ENCODE peak calls at places on chromosomes 13 and 19, in six cellular contexts. One of them, this sample, is unnamed.

GRCh38 chr13:39273953-39274352 is 235.7 kb downstream of the NHLRC3 start:
- DNase-seq in lower leg skin: no peak
- DNase-seq in AG04450: no peak
- DNase-seq in tibial nerve: no peak
- DNase-seq in adrenal gland: no peak
- DNase-seq in cardiac muscle cell: peak; percentile 26
- DNase-seq in this sample: no peak

GRCh38 chr19:55439052-55439451 is 4.0 kb downstream of the SHISA7 start:
- DNase-seq in tibial nerve: no peak
- DNase-seq in lower leg skin: no peak
- DNase-seq in AG04450: no peak
- DNase-seq in cardiac muscle cell: no peak
- DNase-seq in adrenal gland: no peak
- DNase-seq in this sample: no peak

GRCh38 chr19:55069137-55069858 is 6.3 kb upstream of the RDH13 start:
- DNase-seq in cardiac muscle cell: peak; percentile 28
- DNase-seq in AG04450: no peak
- DNase-seq in tibial nerve: no peak
- DNase-seq in lower leg skin: no peak
- DNase-seq in adrenal gland: no peak
- DNase-seq in this sample: peak; percentile 46

GRCh38 chr19:10353793-10354391 is 14.5 kb upstream of the ICAM3 start:
- DNase-seq in cardiac muscle cell: peak; percentile 25
- DNase-seq in lower leg skin: no peak
- DNase-seq in tibial nerve: peak; percentile 76
- DNase-seq in AG04450: no peak
- DNase-seq in adrenal gland: peak; percentile 95
- DNase-seq in this sample: no peak

GRCh38 chr13:74134777-74135305 is 637 bp upstream of the KLF12 start:
- DNase-seq in AG04450: no peak
- DNase-seq in cardiac muscle cell: no peak
- DNase-seq in tibial nerve: peak; percentile 16
- DNase-seq in lower leg skin: peak; percentile 86
- DNase-seq in adrenal gland: no peak
- DNase-seq in this sample: no peak

GRCh38 chr13:48585456-48585840 is 52.6 kb upstream of the RCBTB2 start:
- DNase-seq in AG04450: no peak
- DNase-seq in tibial nerve: no peak
- DNase-seq in adrenal gland: no peak
- DNase-seq in cardiac muscle cell: peak; percentile 88
- DNase-seq in lower leg skin: no peak
- DNase-seq in this sample: no peak

GRCh38 chr19:1259206-1259872 is 9.8 kb upstream of the CIRBP start:
- DNase-seq in lower leg skin: peak; percentile 96
- DNase-seq in cardiac muscle cell: peak; percentile 68
- DNase-seq in tibial nerve: peak; percentile 43
- DNase-seq in AG04450: no peak
- DNase-seq in adrenal gland: peak; percentile 87
- DNase-seq in this sample: peak; percentile 80

GRCh38 chr13:71209217-71209616 is 657.8 kb downstream of the DACH1 start:
- DNase-seq in cardiac muscle cell: no peak
- DNase-seq in AG04450: no peak
- DNase-seq in adrenal gland: no peak
- DNase-seq in tibial nerve: no peak
- DNase-seq in lower leg skin: no peak
- DNase-seq in this sample: no peak

GRCh38 chr19:31625056-31625455 is 275.8 kb upstream of the TSHZ3 start:
- DNase-seq in adrenal gland: no peak
- DNase-seq in tibial nerve: no peak
- DNase-seq in AG04450: no peak
- DNase-seq in lower leg skin: peak; percentile 52
- DNase-seq in cardiac muscle cell: no peak
- DNase-seq in this sample: no peak

GRCh38 chr13:57862879-57863278 is 231.3 kb downstream of the PCDH17 start:
- DNase-seq in adrenal gland: no peak
- DNase-seq in AG04450: no peak
- DNase-seq in lower leg skin: no peak
- DNase-seq in tibial nerve: no peak
- DNase-seq in cardiac muscle cell: no peak
- DNase-seq in this sample: no peak

GRCh38 chr19:48870048-48870447 is 1.6 kb upstream of the PLEKHA4 start:
- DNase-seq in AG04450: no peak
- DNase-seq in lower leg skin: no peak
- DNase-seq in adrenal gland: no peak
- DNase-seq in cardiac muscle cell: no peak
- DNase-seq in tibial nerve: no peak
- DNase-seq in this sample: no peak

GRCh38 chr13:52784591-52785340 is 45.1 kb upstream of the CNMD start:
- DNase-seq in lower leg skin: no peak
- DNase-seq in tibial nerve: no peak
- DNase-seq in AG04450: no peak
- DNase-seq in cardiac muscle cell: no peak
- DNase-seq in adrenal gland: no peak
- DNase-seq in this sample: no peak

GRCh38 chr19:2478756-2479555 is 3.0 kb downstream of the GADD45B start:
- DNase-seq in tibial nerve: peak; percentile 53
- DNase-seq in cardiac muscle cell: peak; percentile 89
- DNase-seq in AG04450: no peak
- DNase-seq in lower leg skin: peak; percentile 97
- DNase-seq in adrenal gland: peak; percentile 83
- DNase-seq in this sample: peak; percentile 88

GRCh38 chr13:113935523-113935922 is 38.4 kb downstream of the C13orf46 start:
- DNase-seq in adrenal gland: no peak
- DNase-seq in tibial nerve: no peak
- DNase-seq in lower leg skin: peak; percentile 66
- DNase-seq in AG04450: no peak
- DNase-seq in cardiac muscle cell: no peak
- DNase-seq in this sample: peak; percentile 5

GRCh38 chr13:21470785-21471184 is 11.7 kb upstream of the ZDHHC20 start:
- DNase-seq in adrenal gland: no peak
- DNase-seq in tibial nerve: no peak
- DNase-seq in AG04450: no peak
- DNase-seq in cardiac muscle cell: no peak
- DNase-seq in lower leg skin: no peak
- DNase-seq in this sample: no peak

GRCh38 chr13:98452851-98453250 is 124.1 kb downstream of the STK24 start:
- DNase-seq in adrenal gland: no peak
- DNase-seq in lower leg skin: no peak
- DNase-seq in AG04450: no peak
- DNase-seq in tibial nerve: no peak
- DNase-seq in cardiac muscle cell: no peak
- DNase-seq in this sample: no peak

GRCh38 chr13:47092202-47092601 is 195.3 kb upstream of the HTR2A start:
- DNase-seq in AG04450: no peak
- DNase-seq in tibial nerve: no peak
- DNase-seq in adrenal gland: no peak
- DNase-seq in cardiac muscle cell: no peak
- DNase-seq in lower leg skin: no peak
- DNase-seq in this sample: no peak

GRCh38 chr13:41199061-41199460 is 4.7 kb upstream of the KBTBD7 start:
- DNase-seq in lower leg skin: no peak
- DNase-seq in adrenal gland: no peak
- DNase-seq in tibial nerve: no peak
- DNase-seq in cardiac muscle cell: no peak
- DNase-seq in AG04450: no peak
- DNase-seq in this sample: no peak

GRCh38 chr19:17677002-17677401 is 11.2 kb downstream of the UNC13A start:
- DNase-seq in AG04450: no peak
- DNase-seq in tibial nerve: no peak
- DNase-seq in adrenal gland: no peak
- DNase-seq in cardiac muscle cell: no peak
- DNase-seq in lower leg skin: no peak
- DNase-seq in this sample: no peak
- TF ChIP-seq CTCF in AG04450: peak; percentile 3
- TF ChIP-seq CTCF in tibial nerve: no peak
- TF ChIP-seq CTCF in adrenal gland: no peak
- TF ChIP-seq CTCF in cardiac muscle cell: peak; percentile 9
- TF ChIP-seq CTCF in lower leg skin: no peak
- TF ChIP-seq CTCF in this sample: no peak

DNA sequence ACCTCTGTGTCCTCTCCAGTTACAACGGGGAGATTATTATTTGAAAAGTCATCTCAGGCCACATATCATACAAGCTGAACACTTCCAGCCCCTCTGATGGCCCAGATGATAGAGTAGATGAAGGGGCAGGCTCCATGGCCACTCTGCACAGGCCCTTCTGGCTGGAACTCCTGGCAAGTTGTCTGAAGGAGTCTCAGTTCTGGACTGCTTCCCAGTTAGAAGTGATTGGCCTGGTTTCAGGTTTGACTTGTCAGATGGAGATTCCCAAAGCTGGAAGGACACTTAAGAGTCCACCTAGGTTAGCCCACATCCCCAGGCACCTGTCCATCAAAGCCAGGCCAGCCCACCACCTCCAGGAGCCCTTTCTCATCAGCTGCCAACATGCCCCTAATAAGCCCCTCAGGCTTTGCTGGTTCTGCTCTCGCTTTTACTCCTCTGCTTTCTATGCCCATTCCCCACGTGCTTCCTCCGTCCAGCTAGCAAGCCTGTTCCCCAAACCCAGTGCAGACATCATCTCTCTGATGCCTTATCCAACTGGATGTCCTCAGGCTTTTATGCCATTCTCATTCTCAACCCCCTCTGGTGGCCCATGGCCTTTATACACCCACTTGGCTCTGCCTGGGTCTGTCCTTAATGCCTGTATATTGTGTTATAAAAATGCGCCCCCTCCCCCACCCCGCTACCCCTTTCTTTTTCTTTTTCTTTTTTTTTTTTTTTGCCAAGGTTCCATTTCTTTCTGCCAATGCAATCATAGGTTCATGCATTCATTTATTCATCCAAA is 56.5 kb downstream of the HSPH1 start:
- DNase-seq in cardiac muscle cell: peak; percentile 54
- DNase-seq in adrenal gland: peak; percentile 60
- DNase-seq in lower leg skin: peak; percentile 71
- DNase-seq in AG04450: no peak
- DNase-seq in tibial nerve: no peak
- DNase-seq in this sample: no peak
- TF ChIP-seq CTCF in cardiac muscle cell: no peak
- TF ChIP-seq CTCF in adrenal gland: no peak
- TF ChIP-seq CTCF in lower leg skin: no peak
- TF ChIP-seq CTCF in AG04450: no peak
- TF ChIP-seq CTCF in tibial nerve: no peak
- TF ChIP-seq CTCF in this sample: no peak

DNA sequence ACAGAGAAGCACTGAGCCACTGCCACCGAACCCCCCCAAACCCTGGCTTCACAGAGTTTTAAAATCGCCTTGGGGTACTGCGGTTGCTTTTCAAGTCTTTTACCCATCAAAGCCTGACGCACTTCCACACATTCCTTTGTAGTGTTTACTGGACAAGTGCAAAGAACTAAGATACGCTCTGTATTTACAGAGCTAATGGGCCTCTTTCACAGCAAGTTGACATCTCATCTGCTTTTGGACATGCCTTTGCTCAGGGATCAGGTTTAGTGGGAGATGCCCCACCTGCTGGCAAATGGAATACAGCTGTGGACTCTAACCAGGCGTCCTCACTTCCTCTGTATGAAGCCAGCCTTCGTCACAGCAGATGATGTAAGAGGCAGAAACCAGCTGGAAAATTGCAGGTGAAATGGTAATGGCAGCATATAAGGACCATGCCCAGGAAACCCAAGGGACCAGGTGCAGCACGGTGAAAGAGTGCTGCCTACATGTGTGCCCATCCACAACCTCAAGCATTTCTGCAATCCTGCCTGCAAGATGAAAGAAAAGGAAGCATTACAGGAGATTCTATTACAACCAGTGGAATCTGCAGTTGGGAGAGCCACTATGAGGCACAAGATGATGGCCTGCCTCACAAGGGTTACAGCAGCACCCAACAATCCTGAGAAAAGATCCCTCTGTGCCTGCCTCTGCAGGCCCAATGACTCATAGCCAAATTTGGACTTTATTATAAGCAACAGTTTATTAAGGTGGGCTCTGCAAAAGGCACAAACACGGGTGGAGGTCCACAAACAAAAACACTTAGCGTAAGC is 34.7 kb downstream of the BRD4 start:
- DNase-seq in AG04450: peak; percentile 52
- DNase-seq in lower leg skin: no peak
- DNase-seq in tibial nerve: no peak
- DNase-seq in adrenal gland: no peak
- DNase-seq in cardiac muscle cell: peak; percentile 57
- DNase-seq in this sample: no peak
- TF ChIP-seq CTCF in AG04450: no peak
- TF ChIP-seq CTCF in lower leg skin: no peak
- TF ChIP-seq CTCF in tibial nerve: no peak
- TF ChIP-seq CTCF in adrenal gland: no peak
- TF ChIP-seq CTCF in cardiac muscle cell: peak; percentile 18
- TF ChIP-seq CTCF in this sample: no peak

GRCh38 chr13:28529836-28530235 is 34.9 kb upstream of the FLT1 start:
- DNase-seq in adrenal gland: no peak
- DNase-seq in lower leg skin: no peak
- DNase-seq in tibial nerve: no peak
- DNase-seq in AG04450: no peak
- DNase-seq in cardiac muscle cell: no peak
- DNase-seq in this sample: no peak

GRCh38 chr13:28530729-28531194 is 35.8 kb upstream of the FLT1 start:
- DNase-seq in adrenal gland: no peak
- DNase-seq in AG04450: no peak
- DNase-seq in tibial nerve: no peak
- DNase-seq in lower leg skin: no peak
- DNase-seq in cardiac muscle cell: peak; percentile 42
- DNase-seq in this sample: no peak

GRCh38 chr13:28527629-28528028 is 32.7 kb upstream of the FLT1 start:
- DNase-seq in cardiac muscle cell: no peak
- DNase-seq in lower leg skin: no peak
- DNase-seq in tibial nerve: no peak
- DNase-seq in adrenal gland: no peak
- DNase-seq in AG04450: no peak
- DNase-seq in this sample: peak; percentile 75

GRCh38 chr13:28528388-28528787 is 33.5 kb upstream of the FLT1 start:
- DNase-seq in AG04450: no peak
- DNase-seq in lower leg skin: no peak
- DNase-seq in cardiac muscle cell: no peak
- DNase-seq in adrenal gland: no peak
- DNase-seq in tibial nerve: no peak
- DNase-seq in this sample: no peak

DNA sequence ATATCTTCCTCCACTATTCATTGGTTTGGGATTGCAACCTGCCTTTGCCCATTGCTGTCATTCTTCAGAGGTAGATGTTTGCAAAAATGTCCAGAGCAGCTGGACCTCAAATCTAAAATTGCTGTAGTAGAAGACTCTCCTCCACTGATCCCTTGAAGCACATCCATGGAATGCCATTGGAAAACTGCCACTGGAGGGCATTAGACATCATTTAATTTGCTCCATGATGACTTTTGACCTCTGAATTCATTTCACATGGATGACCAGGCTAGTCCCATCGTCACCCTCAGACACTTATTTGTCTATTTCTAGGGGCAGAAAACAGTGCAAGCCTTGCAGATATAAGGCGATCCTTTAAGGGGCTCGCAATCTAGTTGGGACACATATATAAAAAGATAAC is 33.9 kb upstream of the FLT1 start:
- DNase-seq in tibial nerve: no peak
- DNase-seq in adrenal gland: no peak
- DNase-seq in lower leg skin: no peak
- DNase-seq in cardiac muscle cell: no peak
- DNase-seq in AG04450: no peak
- DNase-seq in this sample: no peak
- TF ChIP-seq CTCF in tibial nerve: no peak
- TF ChIP-seq CTCF in adrenal gland: no peak
- TF ChIP-seq CTCF in lower leg skin: no peak
- TF ChIP-seq CTCF in cardiac muscle cell: no peak
- TF ChIP-seq CTCF in AG04450: no peak
- TF ChIP-seq CTCF in this sample: no peak

This sample was measured in CD14-positive monocyte.